ENCODE peak calls at places on chromosomes 2 and 18, in nine cellular contexts. One of them, this sample, is unnamed.

GRCh38 chr2:46002507-46002883 is 294.7 kb upstream of the EPAS1 start:
- DNase-seq in fibroblast of the aortic adventitia: peak
- DNase-seq in stomach: no peak
- DNase-seq in HCEC 1CT: no peak
- DNase-seq in amniotic stem cell: no peak
- DNase-seq in COR-L47: no peak
- DNase-seq in iris pigment epithelial cell: peak
- DNase-seq in stimulated activated CD8-positive, alpha-beta memory T cell treated with anti-CD3 and anti-CD28 coated beads, Interleukin-15, amount 100 ng/mL, for 24 hours: no peak
- DNase-seq in stromal cell of bone marrow: peak
- DNase-seq in this sample: peak

GRCh38 chr2:156339110-156339847 is 6.8 kb upstream of the NR4A2 start:
- DNase-seq in fibroblast of the aortic adventitia: peak
- DNase-seq in stomach: peak
- DNase-seq in HCEC 1CT: no peak
- DNase-seq in amniotic stem cell: no peak
- DNase-seq in COR-L47: peak
- DNase-seq in iris pigment epithelial cell: no peak
- DNase-seq in stimulated activated CD8-positive, alpha-beta memory T cell treated with anti-CD3 and anti-CD28 coated beads, Interleukin-15, amount 100 ng/mL, for 24 hours: no peak
- DNase-seq in stromal cell of bone marrow: no peak
- DNase-seq in this sample: peak

GRCh38 chr2:216319771-216320170 is 52.5 kb downstream of the MARCHF4 start:
- DNase-seq in fibroblast of the aortic adventitia: peak
- DNase-seq in stomach: no peak
- DNase-seq in HCEC 1CT: peak
- DNase-seq in amniotic stem cell: no peak
- DNase-seq in COR-L47: no peak
- DNase-seq in iris pigment epithelial cell: peak
- DNase-seq in stimulated activated CD8-positive, alpha-beta memory T cell treated with anti-CD3 and anti-CD28 coated beads, Interleukin-15, amount 100 ng/mL, for 24 hours: no peak
- DNase-seq in stromal cell of bone marrow: no peak
- DNase-seq in this sample: no peak

GRCh38 chr2:157918319-157918718 is 42.2 kb upstream of the ACVR1 start:
- DNase-seq in fibroblast of the aortic adventitia: no peak
- DNase-seq in stomach: no peak
- DNase-seq in HCEC 1CT: no peak
- DNase-seq in amniotic stem cell: no peak
- DNase-seq in COR-L47: no peak
- DNase-seq in iris pigment epithelial cell: no peak
- DNase-seq in stimulated activated CD8-positive, alpha-beta memory T cell treated with anti-CD3 and anti-CD28 coated beads, Interleukin-15, amount 100 ng/mL, for 24 hours: no peak
- DNase-seq in stromal cell of bone marrow: no peak
- DNase-seq in this sample: no peak

GRCh38 chr2:98013407-98014042 is 17.8 kb upstream of the TMEM131 start:
- DNase-seq in fibroblast of the aortic adventitia: peak
- DNase-seq in stomach: no peak
- DNase-seq in HCEC 1CT: peak
- DNase-seq in amniotic stem cell: no peak
- DNase-seq in COR-L47: no peak
- DNase-seq in iris pigment epithelial cell: peak
- DNase-seq in stimulated activated CD8-positive, alpha-beta memory T cell treated with anti-CD3 and anti-CD28 coated beads, Interleukin-15, amount 100 ng/mL, for 24 hours: no peak
- DNase-seq in stromal cell of bone marrow: no peak
- DNase-seq in this sample: no peak

GRCh38 chr2:98514879-98515570 is 70.4 kb downstream of the INPP4A start:
- DNase-seq in fibroblast of the aortic adventitia: peak
- DNase-seq in stomach: no peak
- DNase-seq in HCEC 1CT: peak
- DNase-seq in amniotic stem cell: no peak
- DNase-seq in COR-L47: no peak
- DNase-seq in iris pigment epithelial cell: peak
- DNase-seq in stimulated activated CD8-positive, alpha-beta memory T cell treated with anti-CD3 and anti-CD28 coated beads, Interleukin-15, amount 100 ng/mL, for 24 hours: no peak
- DNase-seq in stromal cell of bone marrow: no peak
- DNase-seq in this sample: no peak

GRCh38 chr2:209721497-209721896 is 50.1 kb upstream of the UNC80 start:
- DNase-seq in fibroblast of the aortic adventitia: peak
- DNase-seq in stomach: no peak
- DNase-seq in HCEC 1CT: peak
- DNase-seq in amniotic stem cell: no peak
- DNase-seq in COR-L47: no peak
- DNase-seq in iris pigment epithelial cell: peak
- DNase-seq in stimulated activated CD8-positive, alpha-beta memory T cell treated with anti-CD3 and anti-CD28 coated beads, Interleukin-15, amount 100 ng/mL, for 24 hours: no peak
- DNase-seq in stromal cell of bone marrow: no peak
- DNase-seq in this sample: no peak

GRCh38 chr2:136048886-136049832 is 63.7 kb upstream of the DARS1 start:
- DNase-seq in fibroblast of the aortic adventitia: no peak
- DNase-seq in stomach: no peak
- DNase-seq in HCEC 1CT: no peak
- DNase-seq in amniotic stem cell: no peak
- DNase-seq in COR-L47: no peak
- DNase-seq in iris pigment epithelial cell: no peak
- DNase-seq in stimulated activated CD8-positive, alpha-beta memory T cell treated with anti-CD3 and anti-CD28 coated beads, Interleukin-15, amount 100 ng/mL, for 24 hours: no peak
- DNase-seq in stromal cell of bone marrow: no peak
- DNase-seq in this sample: no peak

GRCh38 chr2:172613035-172613434 is 57.1 kb downstream of the PDK1 start:
- DNase-seq in fibroblast of the aortic adventitia: peak
- DNase-seq in stomach: no peak
- DNase-seq in HCEC 1CT: no peak
- DNase-seq in amniotic stem cell: no peak
- DNase-seq in COR-L47: no peak
- DNase-seq in iris pigment epithelial cell: peak
- DNase-seq in stimulated activated CD8-positive, alpha-beta memory T cell treated with anti-CD3 and anti-CD28 coated beads, Interleukin-15, amount 100 ng/mL, for 24 hours: no peak
- DNase-seq in stromal cell of bone marrow: no peak
- DNase-seq in this sample: no peak

GRCh38 chr2:196534533-196534932 is 105.0 kb upstream of the CCDC150 start:
- DNase-seq in fibroblast of the aortic adventitia: no peak
- DNase-seq in stomach: no peak
- DNase-seq in HCEC 1CT: no peak
- DNase-seq in amniotic stem cell: no peak
- DNase-seq in COR-L47: no peak
- DNase-seq in iris pigment epithelial cell: no peak
- DNase-seq in stimulated activated CD8-positive, alpha-beta memory T cell treated with anti-CD3 and anti-CD28 coated beads, Interleukin-15, amount 100 ng/mL, for 24 hours: no peak
- DNase-seq in stromal cell of bone marrow: no peak
- DNase-seq in this sample: no peak

GRCh38 chr2:45826889-45827635 is 175.6 kb downstream of the PRKCE start:
- DNase-seq in fibroblast of the aortic adventitia: peak
- DNase-seq in stomach: peak
- DNase-seq in HCEC 1CT: peak
- DNase-seq in amniotic stem cell: peak
- DNase-seq in COR-L47: no peak
- DNase-seq in iris pigment epithelial cell: peak
- DNase-seq in stimulated activated CD8-positive, alpha-beta memory T cell treated with anti-CD3 and anti-CD28 coated beads, Interleukin-15, amount 100 ng/mL, for 24 hours: no peak
- DNase-seq in stromal cell of bone marrow: peak
- DNase-seq in this sample: no peak

GRCh38 chr18:13568443-13569392 is 157.6 kb downstream of the FAM210A start:
- DNase-seq in fibroblast of the aortic adventitia: no peak
- DNase-seq in stomach: no peak
- DNase-seq in HCEC 1CT: no peak
- DNase-seq in amniotic stem cell: no peak
- DNase-seq in COR-L47: no peak
- DNase-seq in iris pigment epithelial cell: no peak
- DNase-seq in stimulated activated CD8-positive, alpha-beta memory T cell treated with anti-CD3 and anti-CD28 coated beads, Interleukin-15, amount 100 ng/mL, for 24 hours: no peak
- DNase-seq in stromal cell of bone marrow: no peak
- DNase-seq in this sample: no peak

GRCh38 chr2:102187191-102188150 is 648 bp downstream of the IL1RL2 start:
- DNase-seq in fibroblast of the aortic adventitia: peak
- DNase-seq in stomach: peak
- DNase-seq in HCEC 1CT: peak
- DNase-seq in amniotic stem cell: no peak
- DNase-seq in COR-L47: no peak
- DNase-seq in iris pigment epithelial cell: peak
- DNase-seq in stimulated activated CD8-positive, alpha-beta memory T cell treated with anti-CD3 and anti-CD28 coated beads, Interleukin-15, amount 100 ng/mL, for 24 hours: peak
- DNase-seq in stromal cell of bone marrow: peak
- DNase-seq in this sample: no peak

GRCh38 chr18:55838841-55839240 is 250.8 kb upstream of the TCF4 start:
- DNase-seq in fibroblast of the aortic adventitia: no peak
- DNase-seq in stomach: no peak
- DNase-seq in HCEC 1CT: peak
- DNase-seq in amniotic stem cell: no peak
- DNase-seq in COR-L47: no peak
- DNase-seq in iris pigment epithelial cell: peak
- DNase-seq in stimulated activated CD8-positive, alpha-beta memory T cell treated with anti-CD3 and anti-CD28 coated beads, Interleukin-15, amount 100 ng/mL, for 24 hours: no peak
- DNase-seq in stromal cell of bone marrow: peak
- DNase-seq in this sample: no peak

GRCh38 chr2:189086710-189087109 is 92.9 kb downstream of the COL5A2 start:
- DNase-seq in fibroblast of the aortic adventitia: peak
- DNase-seq in stomach: no peak
- DNase-seq in HCEC 1CT: peak
- DNase-seq in amniotic stem cell: peak
- DNase-seq in COR-L47: no peak
- DNase-seq in iris pigment epithelial cell: peak
- DNase-seq in stimulated activated CD8-positive, alpha-beta memory T cell treated with anti-CD3 and anti-CD28 coated beads, Interleukin-15, amount 100 ng/mL, for 24 hours: no peak
- DNase-seq in stromal cell of bone marrow: peak
- DNase-seq in this sample: no peak

GRCh38 chr2:144324446-144325045 is 195.4 kb downstream of the ZEB2 start:
- DNase-seq in fibroblast of the aortic adventitia: no peak
- DNase-seq in stomach: no peak
- DNase-seq in HCEC 1CT: no peak
- DNase-seq in amniotic stem cell: no peak
- DNase-seq in COR-L47: no peak
- DNase-seq in iris pigment epithelial cell: no peak
- DNase-seq in stimulated activated CD8-positive, alpha-beta memory T cell treated with anti-CD3 and anti-CD28 coated beads, Interleukin-15, amount 100 ng/mL, for 24 hours: no peak
- DNase-seq in stromal cell of bone marrow: no peak
- DNase-seq in this sample: no peak

GRCh38 chr2:102619414-102620319 is at the start of gene SLC9A2:
- DNase-seq in fibroblast of the aortic adventitia: no peak
- DNase-seq in stomach: peak
- DNase-seq in HCEC 1CT: no peak
- DNase-seq in amniotic stem cell: no peak
- DNase-seq in COR-L47: no peak
- DNase-seq in iris pigment epithelial cell: peak
- DNase-seq in stimulated activated CD8-positive, alpha-beta memory T cell treated with anti-CD3 and anti-CD28 coated beads, Interleukin-15, amount 100 ng/mL, for 24 hours: no peak
- DNase-seq in stromal cell of bone marrow: no peak
- DNase-seq in this sample: no peak

GRCh38 chr2:188766086-188766856 is 207.9 kb upstream of the COL3A1 start:
- DNase-seq in fibroblast of the aortic adventitia: peak
- DNase-seq in stomach: no peak
- DNase-seq in HCEC 1CT: no peak
- DNase-seq in amniotic stem cell: no peak
- DNase-seq in COR-L47: no peak
- DNase-seq in iris pigment epithelial cell: no peak
- DNase-seq in stimulated activated CD8-positive, alpha-beta memory T cell treated with anti-CD3 and anti-CD28 coated beads, Interleukin-15, amount 100 ng/mL, for 24 hours: no peak
- DNase-seq in stromal cell of bone marrow: no peak
- DNase-seq in this sample: no peak

GRCh38 chr2:23789012-23789411 is 137.9 kb downstream of the ATAD2B start:
- DNase-seq in fibroblast of the aortic adventitia: no peak
- DNase-seq in stomach: no peak
- DNase-seq in HCEC 1CT: no peak
- DNase-seq in amniotic stem cell: no peak
- DNase-seq in COR-L47: no peak
- DNase-seq in iris pigment epithelial cell: no peak
- DNase-seq in stimulated activated CD8-positive, alpha-beta memory T cell treated with anti-CD3 and anti-CD28 coated beads, Interleukin-15, amount 100 ng/mL, for 24 hours: no peak
- DNase-seq in stromal cell of bone marrow: no peak
- DNase-seq in this sample: no peak